ENCODE peak calls at places on chromosomes 4 and X, in four cellular contexts. L is neuronal stem cell, C is HCT116, A is GM23248. N is an unnamed sample.
A peak's percentile ranks its signal among the peaks of the same experiment; 100 is the strongest.

GRCh38 chrX:44035576-44035975 is 62.4 kb upstream of the NDP start:
- DNase-seq in L (no peak), C (no peak), A (peak; percentile 67), N (no peak)

GRCh38 chrX:140762061-140762460 is 52.5 kb downstream of the LINC00632 start:
- DNase-seq in L (peak; percentile 43), C (no peak), A (peak; percentile 72), N (peak; percentile 35)

GRCh38 chr4:87239821-87240220 is 19.4 kb upstream of the KLHL8 start:
- DNase-seq in L (no peak), C (no peak), A (peak; percentile 16), N (no peak)

GRCh38 chrX:38862100-38862499 is 60.8 kb downstream of the MID1IP1 start:
- DNase-seq in L (no peak), C (no peak), A (no peak), N (no peak)

GRCh38 chrX:48800574-48801280 is 1.1 kb upstream of the HDAC6 start:
- DNase-seq in L (no peak), C (no peak), A (no peak), N (no peak)

GRCh38 chr4:98289375-98289774 is 28.2 kb downstream of the RAP1GDS1 start:
- DNase-seq in L (no peak), C (no peak), A (no peak), N (no peak)

GRCh38 chr4:8117278-8117682 is 41.3 kb downstream of the ABLIM2 start:
- DNase-seq in L (no peak), C (peak; percentile 74), A (peak; percentile 56), N (peak; percentile 6)

GRCh38 chrX:39915081-39915480 is 182.7 kb downstream of the BCOR start:
- DNase-seq in L (no peak), C (no peak), A (no peak), N (no peak)

GRCh38 chr4:139973015-139973414 is 181.0 kb downstream of the MAML3 start:
- DNase-seq in L (no peak), C (no peak), A (peak; percentile 19), N (peak; percentile 5)

GRCh38 chr4:91330555-91331137 is 973.1 kb upstream of the GRID2 start:
- DNase-seq in L (no peak), C (no peak), A (no peak), N (no peak)

GRCh38 chr4:143587703-143588102 is 74.2 kb downstream of the SMARCA5 start:
- DNase-seq in L (no peak), C (peak; percentile 18), A (peak; percentile 38), N (peak; percentile 11)

GRCh38 chr4:10095296-10095991 is 21.2 kb downstream of the WDR1 start:
- DNase-seq in L (no peak), C (no peak), A (peak; percentile 37), N (no peak)

GRCh38 chrX:40966204-40966820 is 118.9 kb upstream of the USP9X start:
- DNase-seq in L (no peak), C (no peak), A (no peak), N (no peak)

GRCh38 chr4:138225477-138225876 is 16.7 kb downstream of the SLC7A11 start:
- DNase-seq in L (no peak), C (no peak), A (peak; percentile 41), N (no peak)

GRCh38 chr4:42151568-42152506 is 618 bp downstream of the BEND4 start:
- DNase-seq in L (peak; percentile 78), C (no peak), A (peak; percentile 13), N (no peak)

GRCh38 chrX:131366387-131366786 is 77.3 kb upstream of the IGSF1 start:
- DNase-seq in L (no peak), C (no peak), A (no peak), N (no peak)

GRCh38 chr4:177047851-177048174 is 255.1 kb upstream of the VEGFC start:
- DNase-seq in L (no peak), C (no peak), A (peak; percentile 67), N (peak; percentile 6)

GRCh38 chr4:158811216-158811540 is 42.4 kb downstream of the FNIP2 start:
- DNase-seq in L (no peak), C (no peak), A (no peak), N (no peak)

GRCh38 chr4:158810487-158811215 is 41.8 kb downstream of the FNIP2 start:
- DNase-seq in L (no peak), C (peak; percentile 8), A (peak; percentile 99), N (peak; percentile 87)

GRCh38 chr4:158808399-158808798 is 39.6 kb downstream of the FNIP2 start:
- DNase-seq in L (no peak), C (no peak), A (no peak), N (no peak)

GRCh38 chr4:158811704-158812103 is 42.9 kb downstream of the FNIP2 start:
- DNase-seq in L (no peak), C (no peak), A (no peak), N (no peak)

GRCh38 chr4:158809611-158810486 is 41.0 kb downstream of the FNIP2 start:
- DNase-seq in L (no peak), C (peak; percentile 6), A (peak; percentile 90), N (peak; percentile 58)
- H3K27me3 ChIP-seq in L (no peaks in the 10 kb centered on the region), C (no peaks in the 10 kb centered on the region), A (no peaks in the 10 kb centered on the region), N (no peaks in the 10 kb centered on the region)

GRCh38 chrX:56233100-56233499 is 944 bp downstream of the KLF8 start:
- DNase-seq in L (no peak), C (no peak), A (peak; percentile 46), N (no peak)
- H3K27ac ChIP-seq in L (no peak overlapping the region), C (no peak overlapping the region), A (no peak overlapping the region), N (peak overlapping the region; percentile 15)

GRCh38 chr4:17163156-17163555 is 264.7 kb upstream of the LDB2 start:
- DNase-seq in L (no peak), C (no peak), A (no peak), N (no peak)

GRCh38 chr4:17168571-17168970 is 270.1 kb upstream of the LDB2 start:
- DNase-seq in L (no peak), C (no peak), A (peak; percentile 86), N (no peak)

GRCh38 chr4:17166954-17167353 is 268.5 kb upstream of the LDB2 start:
- DNase-seq in L (no peak), C (no peak), A (peak; percentile 57), N (no peak)

GRCh38 chr4:17164656-17165055 is 266.2 kb upstream of the LDB2 start:
- DNase-seq in L (no peak), C (no peak), A (peak; percentile 87), N (no peak)

GRCh38 chr4:17165256-17165655 is 266.8 kb upstream of the LDB2 start:
- DNase-seq in L (no peak), C (no peak), A (peak; percentile 76), N (no peak)
- H3K4me1 ChIP-seq in L (no peaks in the 10 kb centered on the region), C (peaks cover 12% of the 10 kb centered on the region), A (peaks cover 59% of the 10 kb centered on the region), N (no peaks in the 10 kb centered on the region)

GRCh38 chrX:16874458-16875095 is 4.4 kb upstream of the RBBP7 start:
- DNase-seq in L (no peak), C (no peak), A (no peak), N (no peak)
- H3K27me3 ChIP-seq in L (no peaks in the 10 kb centered on the region), C (no peaks in the 10 kb centered on the region), A (no peaks in the 10 kb centered on the region), N (no peaks in the 10 kb centered on the region)

GRCh38 chrX:13432376-13432775 is 112.5 kb upstream of the ATXN3L start:
- DNase-seq in L (no peak), C (no peak), A (peak; percentile 97), N (peak; percentile 87)
- H3K27ac ChIP-seq in L (no peak overlapping the region), C (no peak overlapping the region), A (peak overlapping the region; percentile 94), N (peak overlapping the region; percentile 38)

GRCh38 chr4:153530284-153530995 is 64.3 kb downstream of the TMEM131L start:
- DNase-seq in L (no peak), C (no peak), A (no peak), N (no peak)
- H3K4me1 ChIP-seq in L (peaks cover 1% of the 10 kb centered on the region), C (no peaks in the 10 kb centered on the region), A (peaks cover 8% of the 10 kb centered on the region), N (no peaks in the 10 kb centered on the region)

DNA sequence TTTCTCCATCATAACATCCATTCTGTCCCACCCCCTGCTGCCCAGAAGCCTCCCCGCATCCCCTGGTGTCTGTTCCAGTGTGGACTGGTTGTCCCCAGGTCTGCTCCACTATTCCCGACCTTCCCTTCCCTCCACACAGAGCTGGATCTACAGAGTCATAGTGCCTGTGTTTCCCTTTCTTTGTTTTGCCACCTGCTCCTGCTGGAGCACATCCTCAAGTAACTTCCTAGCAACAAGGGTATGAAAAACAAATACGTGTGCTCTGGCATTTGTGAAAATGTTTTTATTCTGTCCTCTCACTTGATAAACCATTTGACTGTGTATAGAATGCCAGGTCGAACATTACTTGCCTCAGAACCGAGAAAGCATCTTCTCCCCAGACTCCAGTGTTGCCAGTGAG is 29.9 kb upstream of the ADRA2C start:
- DNase-seq in L (no peak), C (no peak), A (no peak), N (no peak)
- H3K27me3 ChIP-seq in L (no peaks in the 10 kb centered on the region), C (no peaks in the 10 kb centered on the region), A (peaks cover 31% of the 10 kb centered on the region), N (no peaks in the 10 kb centered on the region)

N was measured in mammary epithelial cell.